ENCODE peak calls at places on chromosomes 2 and 18, in four cellular contexts. E, S, T and D are unnamed samples.

GRCh38 chr18:56702946-56703345 is 51.8 kb downstream of the WDR7 start:
- DNase-seq in E (no peak), S (peak; percentile 60), T (no peak), D (no peak)

GRCh38 chr2:127701651-127702394 is 526 bp downstream of the SFT2D3 start:
- DNase-seq in E (peak; percentile 87), S (peak; percentile 79), T (peak; percentile 55), D (no peak)

GRCh38 chr2:36463365-36463764 is 107.8 kb downstream of the CRIM1 start:
- DNase-seq in E (no peak), S (no peak), T (no peak), D (no peak)

GRCh38 chr2:437772-438393 is 150.0 kb upstream of the ALKAL2 start:
- DNase-seq in E (no peak), S (no peak), T (no peak), D (no peak)

GRCh38 chr18:54767094-54767493 is 61.2 kb upstream of the RAB27B start:
- DNase-seq in E (no peak), S (no peak), T (no peak), D (no peak)

GRCh38 chr2:205427112-205427511 is 255.2 kb upstream of the NRP2 start:
- DNase-seq in E (no peak), S (no peak), T (no peak), D (no peak)

GRCh38 chr18:49630246-49630699 is 68.4 kb downstream of the LIPG start:
- DNase-seq in E (no peak), S (peak; percentile 67), T (no peak), D (no peak)

GRCh38 chr2:207683879-207684627 is 27.4 kb upstream of the CCNYL1 start:
- DNase-seq in E (no peak), S (peak; percentile 61), T (no peak), D (no peak)

GRCh38 chr2:118721817-118722551 is 125.5 kb downstream of the EN1 start:
- DNase-seq in E (no peak), S (peak; percentile 85), T (no peak), D (no peak)

GRCh38 chr18:10771053-10771709 is 245.4 kb downstream of the NAPG start:
- DNase-seq in E (no peak), S (peak; percentile 3), T (no peak), D (no peak)

GRCh38 chr2:85792783-85793441 is 39.1 kb downstream of the ATOH8 start:
- DNase-seq in E (peak; percentile 63), S (peak; percentile 70), T (no peak), D (no peak)

GRCh38 chr2:156708051-156708450 is 271.9 kb downstream of the GPD2 start:
- DNase-seq in E (no peak), S (peak; percentile 54), T (no peak), D (no peak)

GRCh38 chr2:101815154-101815553 is 117.6 kb downstream of the MAP4K4 start:
- DNase-seq in E (no peak), S (no peak), T (no peak), D (no peak)

GRCh38 chr2:48415765-48416515 is 114.0 kb upstream of the STON1 start:
- DNase-seq in E (no peak), S (no peak), T (no peak), D (no peak)

GRCh38 chr2:129758461-129759185 is 220.8 kb upstream of the RAB6C start:
- DNase-seq in E (no peak), S (no peak), T (no peak), D (no peak)

GRCh38 chr18:23825978-23826405 is 136.7 kb downstream of the LAMA3 start:
- DNase-seq in E (peak; percentile 86), S (peak; percentile 84), T (no peak), D (no peak)

GRCh38 chr2:112705576-112705975 is 15.2 kb upstream of the NT5DC4 start:
- DNase-seq in E (no peak), S (no peak), T (no peak), D (peak; percentile 25)

GRCh38 chr18:56196495-56197225 is 441.7 kb downstream of the TXNL1 start:
- DNase-seq in E (no peak), S (no peak), T (no peak), D (no peak)

GRCh38 chr2:168699834-168700417 is 102.5 kb upstream of the NOSTRIN start:
- DNase-seq in E (peak; percentile 70), S (no peak), T (peak; percentile 41), D (no peak)

GRCh38 chr2:163877316-163877715 is 141.5 kb upstream of the FIGN start:
- DNase-seq in E (no peak), S (peak; percentile 35), T (no peak), D (no peak)

GRCh38 chr18:38450876-38451275 is 885.3 kb upstream of the CELF4 start:
- DNase-seq in E (no peak), S (peak; percentile 55), T (no peak), D (no peak)

GRCh38 chr2:120534457-120534856 is 188.5 kb downstream of the INHBB start:
- DNase-seq in E (no peak), S (no peak), T (no peak), D (no peak)

GRCh38 chr18:34867520-34867919 is 157.4 kb downstream of the DTNA start:
- DNase-seq in E (no peak), S (no peak), T (no peak), D (no peak)

GRCh38 chr2:227374158-227374557 is 4.9 kb downstream of the TM4SF20 start:
- DNase-seq in E (no peak), S (peak; percentile 50), T (no peak), D (no peak)

GRCh38 chr2:101883860-101884259 is 107.9 kb upstream of the IL1R2 start:
- DNase-seq in E (no peak), S (peak; percentile 78), T (no peak), D (no peak)

GRCh38 chr2:62143696-62144095 is 52.2 kb upstream of the B3GNT2 start:
- DNase-seq in E (no peak), S (peak; percentile 47), T (no peak), D (no peak)

GRCh38 chr2:232622563-232622962 is 10.8 kb upstream of the EFHD1 start:
- DNase-seq in E (no peak), S (no peak), T (no peak), D (no peak)

GRCh38 chr18:72869786-72870185 is 2.0 kb upstream of the NETO1 start:
- DNase-seq in E (no peak), S (no peak), T (no peak), D (no peak)

GRCh38 chr2:3605013-3605961 is 10.4 kb downstream of the COLEC11 start:
- DNase-seq in E (no peak), S (peak; percentile 56), T (no peak), D (no peak)

GRCh38 chr18:70384181-70384790 is 95.4 kb downstream of the SOCS6 start:
- DNase-seq in E (no peak), S (peak; percentile 93), T (no peak), D (no peak)

GRCh38 chr2:185208261-185208660 is 530.3 kb upstream of the FSIP2 start:
- DNase-seq in E (no peak), S (peak; percentile 68), T (no peak), D (no peak)

GRCh38 chr2:25340340-25340886 is 1.3 kb downstream of the DNMT3A start:
- DNase-seq in E (no peak), S (no peak), T (no peak), D (no peak)

GRCh38 chr2:238216651-238217184 is 13.2 kb upstream of the ILKAP start:
- DNase-seq in E (no peak), S (no peak), T (no peak), D (no peak)

GRCh38 chr2:127573771-127574170 is 38.3 kb downstream of the MYO7B start:
- DNase-seq in E (no peak), S (no peak), T (no peak), D (peak; percentile 39)

GRCh38 chr2:70145851-70146739 is 44.7 kb downstream of the C2orf42 start:
- DNase-seq in E (no peak), S (peak; percentile 36), T (no peak), D (no peak)

GRCh38 chr2:212488611-212489010 is 50.0 kb downstream of the ERBB4 start:
- DNase-seq in E (no peak), S (no peak), T (no peak), D (no peak)

DNA sequence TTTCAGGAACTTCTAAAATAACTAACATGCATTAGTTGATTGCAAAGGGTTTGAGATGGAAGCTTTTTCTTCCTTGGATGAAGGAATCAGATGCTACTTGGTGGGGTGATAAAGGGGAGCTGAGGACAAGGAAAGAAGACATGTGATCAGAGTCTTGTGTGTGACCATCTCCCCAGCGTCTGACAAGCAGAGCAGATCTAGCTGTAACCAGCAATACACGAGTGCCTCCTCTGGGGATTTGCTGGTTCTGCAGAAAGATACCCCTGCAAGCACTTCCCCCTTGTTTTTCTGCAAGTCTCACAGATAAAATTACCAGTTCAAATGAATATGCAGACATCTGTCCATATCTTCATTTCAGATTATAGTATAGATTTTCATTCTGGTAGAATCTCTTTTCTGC is 2.7 kb downstream of the CDH7 start:
- DNase-seq in E (no peak), S (peak; percentile 50), T (no peak), D (no peak)
- TF ChIP-seq CTCF in E (no peak), S (peak; percentile 64), T (no peak), D (peak; percentile 80)

GRCh38 chr2:88310787-88311186 is 140.6 kb downstream of the THNSL2 start:
- DNase-seq in E (no peak), S (no peak), T (no peak), D (no peak)

GRCh38 chr2:88303865-88304264 is 133.7 kb downstream of the THNSL2 start:
- DNase-seq in E (no peak), S (no peak), T (no peak), D (no peak)

DNA sequence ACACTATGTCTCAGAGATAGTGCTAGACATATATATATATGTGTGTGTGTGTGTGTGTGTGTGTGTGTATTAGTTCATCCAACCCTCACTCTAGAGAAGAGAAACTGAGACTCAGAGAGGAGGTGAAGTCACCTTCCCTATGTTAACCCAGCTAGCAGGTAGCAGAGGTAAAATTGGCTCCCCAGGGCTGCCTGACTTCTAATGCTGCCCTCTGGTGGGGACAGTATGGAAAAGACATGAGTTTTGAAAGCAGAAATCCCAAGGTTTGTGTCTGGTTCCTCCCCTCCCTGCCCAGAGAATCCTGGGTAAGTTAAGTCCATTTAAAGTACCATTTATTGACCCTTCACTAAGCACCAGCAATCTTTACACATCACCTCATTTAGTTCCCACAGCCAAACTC is 137.7 kb downstream of the THNSL2 start:
- DNase-seq in E (no peak), S (peak; percentile 44), T (no peak), D (no peak)
- TF ChIP-seq CTCF in E (no peak), S (peak; percentile 38), T (no peak), D (peak; percentile 60)

DNA sequence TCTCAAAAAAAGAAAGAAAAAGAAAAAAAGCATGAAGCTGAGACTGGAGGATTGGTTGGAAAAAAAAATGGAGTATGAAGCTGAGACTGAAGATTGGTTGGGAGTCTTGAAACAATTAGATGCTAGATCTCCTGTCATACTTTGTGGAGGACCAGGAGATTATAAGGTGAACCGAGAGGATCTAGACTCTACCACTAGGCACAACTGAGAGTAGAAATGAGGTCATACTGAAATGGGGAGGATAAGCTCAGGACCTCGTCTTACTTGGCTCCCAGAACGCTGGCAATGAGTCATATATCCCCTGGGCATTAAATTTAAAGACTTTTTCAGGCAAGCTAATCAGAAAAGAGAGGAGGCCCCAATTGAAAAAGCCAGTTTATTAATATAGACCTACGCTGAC is 3.3 kb upstream of the ORC2 start:
- DNase-seq in E (no peak), S (peak; percentile 87), T (no peak), D (no peak)
- TF ChIP-seq CTCF in E (no peak), S (no peak), T (no peak), D (no peak)

GRCh38 chr2:30979822-30980245 is 158.4 kb downstream of the GALNT14 start:
- DNase-seq in E (no peak), S (peak; percentile 98), T (no peak), D (no peak)
- TF ChIP-seq CTCF in E (no peak), S (peak; percentile 48), T (no peak), D (no peak)